ENCODE peak calls at places on chromosomes 12 and 14, in four cellular contexts. A, B, E and O are unnamed samples.

GRCh38 chr12:46354111-46354798 is 18.3 kb downstream of the SLC38A2 start:
- DNase-seq in E (no peak), A (peak), B (no peak), O (no peak)

GRCh38 chr14:99266181-99267178 is 5.5 kb downstream of the BCL11B start:
- DNase-seq in B (peak), A (peak), E (peak), O (peak)

GRCh38 chr14:75295061-75295461 is 16.4 kb downstream of the FOS start:
- DNase-seq in E (peak), B (peak), A (peak), O (peak)

GRCh38 chr14:91416744-91417133 is 881 bp downstream of the CCDC88C start:
- DNase-seq in B (no peak), A (peak), E (no peak), O (no peak)

GRCh38 chr12:107144990-107145389 is 51.6 kb upstream of the CRY1 start:
- DNase-seq in E (no peak), A (peak), B (peak), O (no peak)

GRCh38 chr12:47757840-47758583 is 668 bp downstream of the RAPGEF3 start:
- DNase-seq in B (no peak), E (no peak), A (peak), O (no peak)

GRCh38 chr12:18345021-18345735 is 83.9 kb downstream of the PIK3C2G start:
- DNase-seq in E (no peak), B (no peak), A (no peak), O (no peak)

GRCh38 chr14:51860164-51860835 is at the start of gene GNG2:
- DNase-seq in A (peak), B (peak), E (peak), O (peak)

GRCh38 chr12:108855284-108856169 is 1.9 kb downstream of the SSH1 start:
- DNase-seq in B (no peak), E (no peak), A (no peak), O (no peak)

GRCh38 chr12:129001-129400 is 62.4 kb downstream of the IQSEC3 start:
- DNase-seq in B (no peak), E (no peak), A (no peak), O (no peak)

GRCh38 chr14:63614964-63615363 is 26.7 kb downstream of the WDR89 start:
- DNase-seq in A (no peak), B (peak), E (peak), O (no peak)

GRCh38 chr12:98990648-98991047 is 345.6 kb downstream of the APAF1 start:
- DNase-seq in E (no peak), B (no peak), A (no peak), O (no peak)

GRCh38 chr12:58387199-58387598 is 445.8 kb downstream of the ATP23 start:
- DNase-seq in E (peak), B (peak), A (no peak), O (no peak)

GRCh38 chr14:100246136-100246535 is 7.2 kb downstream of the YY1 start:
- DNase-seq in E (no peak), B (no peak), A (no peak), O (no peak)

GRCh38 chr12:121443193-121443829 is 43.4 kb downstream of the RNF34 start:
- DNase-seq in E (peak), A (peak), B (peak), O (peak)

GRCh38 chr12:86735072-86735471 is 478.9 kb upstream of the MGAT4C start:
- DNase-seq in A (no peak), B (no peak), E (no peak), O (no peak)

GRCh38 chr12:88245905-88246304 is 103.8 kb downstream of the TMTC3 start:
- DNase-seq in B (peak), E (peak), A (no peak), O (no peak)

GRCh38 chr12:727321-727720 is 25.1 kb upstream of the WNK1 start:
- DNase-seq in A (no peak), B (no peak), E (peak), O (no peak)

GRCh38 chr14:91387135-91387849 is 30.3 kb downstream of the CCDC88C start:
- DNase-seq in B (peak), E (peak), A (no peak), O (no peak)

GRCh38 chr12:107884769-107885694 is 110.5 kb downstream of the ASCL4 start:
- DNase-seq in B (peak), A (peak), E (peak), O (peak)

GRCh38 chr12:80807640-80808288 is 91.1 kb downstream of the MYF5 start:
- DNase-seq in E (no peak), B (no peak), A (no peak), O (no peak)

GRCh38 chr12:93571854-93572711 is at the start of gene SOCS2:
- DNase-seq in E (no peak), B (no peak), A (peak), O (peak)

GRCh38 chr12:127108360-127109215 is 1158.4 kb upstream of the TMEM132C start:
- DNase-seq in B (peak), E (peak), A (no peak), O (peak)

GRCh38 chr12:2826721-2827515 is 7.9 kb downstream of the NRIP2 start:
- DNase-seq in A (no peak), B (no peak), E (no peak), O (no peak)

GRCh38 chr12:92462049-92462448 is 240.7 kb upstream of the PLEKHG7 start:
- DNase-seq in E (no peak), B (no peak), A (no peak), O (no peak)

GRCh38 chr14:70622111-70622712 is 19.5 kb upstream of the TTC9 start:
- DNase-seq in A (peak), B (peak), E (peak), O (peak)

GRCh38 chr12:59066445-59066844 is 146.1 kb upstream of the LRIG3 start:
- DNase-seq in E (no peak), A (no peak), B (no peak), O (no peak)

GRCh38 chr12:58519839-58520238 is 400.5 kb downstream of the LRIG3 start:
- DNase-seq in B (no peak), E (no peak), A (no peak), O (no peak)

GRCh38 chr12:112900298-112901145 is 6.2 kb upstream of the OAS1 start:
- DNase-seq in B (peak), A (peak), E (peak), O (peak)

GRCh38 chr14:92161521-92161920 is 39.8 kb downstream of the CPSF2 start:
- DNase-seq in A (no peak), E (no peak), B (no peak), O (no peak)

GRCh38 chr12:110543252-110543959 is 39.7 kb downstream of the PPTC7 start:
- DNase-seq in B (peak), E (peak), A (peak), O (no peak)

GRCh38 chr14:75307700-75308379 is 29.2 kb downstream of the FOS start:
- DNase-seq in A (peak), B (peak), E (peak), O (peak)

GRCh38 chr12:27176765-27177164 is 67.3 kb upstream of the STK38L start:
- DNase-seq in A (no peak), E (peak), B (peak), O (no peak)

GRCh38 chr12:92068441-92068840 is 77.2 kb downstream of the BTG1 start:
- DNase-seq in E (no peak), B (no peak), A (no peak), O (no peak)

GRCh38 chr12:4270670-4271432 is 2.7 kb upstream of the CCND2 start:
- DNase-seq in E (no peak), A (peak), B (no peak), O (peak)

GRCh38 chr14:105088812-105089745 is 23.8 kb upstream of the GPR132 start:
- DNase-seq in A (no peak), B (peak), E (no peak), O (no peak)

GRCh38 chr14:74979442-74980397 is 23.0 kb upstream of the EIF2B2 start:
- DNase-seq in B (peak), A (peak), E (peak), O (peak)

GRCh38 chr14:22900088-22900799 is 17.2 kb downstream of the REM2 start:
- DNase-seq in A (peak), E (peak), B (peak), O (peak)